ENCODE peak calls at places on chromosome 20, in six cellular contexts. U is HAP-1, I is NT2/D1, S is cardiac muscle cell, N is testis, V is Peyer's patch. O is an unnamed sample.

GRCh38 chr20:47233333-47234188 is 122.9 kb downstream of the ZMYND8 start:
- DNase-seq in U (no peak), I (no peak), S (peak; percentile 47), N (no peak), V (no peak), O (no peak)

GRCh38 chr20:37111926-37112455 is 16.2 kb upstream of the RBL1 start:
- DNase-seq in U (no peak), I (no peak), S (no peak), N (no peak), V (no peak), O (no peak)

GRCh38 chr20:25321262-25321831 is 69.3 kb downstream of the ABHD12 start:
- DNase-seq in U (no peak), I (no peak), S (no peak), N (no peak), V (no peak), O (no peak)

GRCh38 chr20:17885544-17885943 is 83.0 kb downstream of the SNX5 start:
- DNase-seq in U (no peak), I (no peak), S (peak; percentile 61), N (no peak), V (no peak), O (no peak)

GRCh38 chr20:58048096-58048702 is 180.3 kb downstream of the ANKRD60 start:
- DNase-seq in U (no peak), I (peak; percentile 57), S (peak; percentile 60), N (peak; percentile 23), V (no peak), O (no peak)

GRCh38 chr20:34165246-34165645 is 53.2 kb upstream of the EIF2S2 start:
- DNase-seq in U (no peak), I (no peak), S (no peak), N (no peak), V (no peak), O (no peak)

GRCh38 chr20:4835244-4836177 is 113.8 kb downstream of the PRND start:
- DNase-seq in U (no peak), I (no peak), S (peak; percentile 88), N (peak; percentile 76), V (no peak), O (peak; percentile 94)

GRCh38 chr20:3890999-3891929 is 2.1 kb downstream of the PANK2 start:
- DNase-seq in U (no peak), I (no peak), S (no peak), N (no peak), V (no peak), O (no peak)

GRCh38 chr20:53903652-53903987 is 166.8 kb downstream of the BCAS1 start:
- DNase-seq in U (no peak), I (no peak), S (no peak), N (no peak), V (no peak), O (no peak)

GRCh38 chr20:34824026-34824860 is 1.2 kb downstream of the NCOA6 start:
- DNase-seq in U (peak; percentile 64), I (peak; percentile 54), S (peak; percentile 52), N (peak; percentile 83), V (peak; percentile 69), O (peak; percentile 72)

GRCh38 chr20:8853805-8854338 is 215.0 kb upstream of the PLCB4 start:
- DNase-seq in U (peak; percentile 69), I (peak; percentile 65), S (peak; percentile 91), N (peak; percentile 45), V (no peak), O (no peak)

GRCh38 chr20:44034451-44034850 is 119.8 kb downstream of the TOX2 start:
- DNase-seq in U (no peak), I (no peak), S (no peak), N (no peak), V (no peak), O (no peak)

GRCh38 chr20:64045346-64046011 is 4.0 kb downstream of the SOX18 start:
- DNase-seq in U (no peak), I (no peak), S (no peak), N (no peak), V (no peak), O (peak; percentile 64)

GRCh38 chr20:57582029-57582378 is 21.1 kb downstream of the PCK1 start:
- DNase-seq in U (no peak), I (no peak), S (no peak), N (no peak), V (no peak), O (no peak)

GRCh38 chr20:40821438-40821837 is 132.4 kb upstream of the MAFB start:
- DNase-seq in U (no peak), I (no peak), S (no peak), N (no peak), V (no peak), O (no peak)

GRCh38 chr20:23002276-23002675 is 32.8 kb upstream of the SSTR4 start:
- DNase-seq in U (no peak), I (no peak), S (no peak), N (no peak), V (no peak), O (no peak)

GRCh38 chr20:40390654-40391053 is 298.4 kb downstream of the MAFB start:
- DNase-seq in U (no peak), I (peak; percentile 23), S (no peak), N (no peak), V (no peak), O (no peak)

GRCh38 chr20:49646528-49646927 is 67.2 kb downstream of the B4GALT5 start:
- DNase-seq in U (no peak), I (no peak), S (no peak), N (no peak), V (no peak), O (no peak)

GRCh38 chr20:5065489-5066383 is 54.0 kb downstream of the PCNA start:
- DNase-seq in U (no peak), I (no peak), S (peak; percentile 90), N (peak; percentile 64), V (no peak), O (peak; percentile 56)

GRCh38 chr20:35820715-35821114 is 48.9 kb downstream of the PHF20 start:
- DNase-seq in U (no peak), I (no peak), S (peak; percentile 34), N (no peak), V (no peak), O (no peak)

GRCh38 chr20:24164360-24164759 is 175.8 kb upstream of the GGTLC1 start:
- DNase-seq in U (no peak), I (peak; percentile 20), S (peak; percentile 22), N (no peak), V (no peak), O (no peak)

GRCh38 chr20:23920408-23920780 is 40.8 kb upstream of the CST5 start:
- DNase-seq in U (no peak), I (no peak), S (no peak), N (no peak), V (no peak), O (no peak)

GRCh38 chr20:61499859-61500258 is 247.8 kb downstream of the CDH4 start:
- DNase-seq in U (no peak), I (no peak), S (no peak), N (no peak), V (no peak), O (no peak)
- H3K4me1 ChIP-seq in U (no peaks in the 10 kb centered on the region), I (peaks cover 16% of the 10 kb centered on the region), S (peaks cover 20% of the 10 kb centered on the region), N (no peaks in the 10 kb centered on the region), V (no peaks in the 10 kb centered on the region), O (no peaks in the 10 kb centered on the region)

DNA sequence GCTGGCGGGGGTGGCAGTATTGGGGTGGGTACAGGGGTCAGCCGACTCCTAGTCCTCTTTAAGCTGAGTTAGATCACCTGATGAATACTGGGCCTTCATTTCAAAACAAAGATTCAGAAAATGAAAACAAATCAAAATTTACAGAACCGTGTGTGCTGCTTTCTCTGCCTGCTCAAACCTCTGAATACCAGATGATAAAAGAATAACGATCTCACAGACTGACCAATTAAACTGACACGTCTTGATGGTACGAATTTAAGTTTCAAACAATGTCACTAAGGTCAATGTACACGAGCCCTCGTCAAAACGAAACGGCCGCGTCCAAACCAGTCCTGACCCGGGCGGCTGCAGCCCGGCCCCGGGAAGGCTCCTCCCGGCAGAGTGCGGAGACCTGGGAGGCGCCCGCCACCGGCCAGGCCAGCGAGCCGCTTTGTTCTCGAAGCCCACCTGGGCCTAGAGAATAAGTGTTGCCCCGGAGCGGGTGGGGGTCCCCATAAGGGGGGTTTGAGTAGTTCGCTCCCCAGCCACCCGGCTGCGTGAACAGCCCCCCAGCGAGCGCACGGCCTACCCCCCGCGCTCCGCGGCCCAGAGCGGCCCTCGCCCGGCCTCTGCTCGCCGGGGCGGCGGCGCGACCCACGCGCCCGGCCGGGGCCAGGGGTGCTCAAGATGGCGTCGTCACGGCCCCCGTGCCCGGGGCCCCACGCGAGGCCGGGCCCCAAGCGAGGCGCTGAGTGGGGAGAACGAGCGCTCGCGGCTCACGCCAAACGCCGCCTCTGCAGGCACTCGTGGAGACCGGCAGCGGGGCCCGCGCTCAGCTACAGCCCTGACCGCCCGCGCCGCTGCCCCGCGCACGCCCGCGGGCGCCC is 709 bp downstream of the PSMA7 start:
- DNase-seq in U (no peak), I (no peak), S (no peak), N (no peak), V (peak; percentile 24), O (no peak)
- H3K4me1 ChIP-seq in U (peaks cover 15% of the 10 kb centered on the region), I (peaks cover 20% of the 10 kb centered on the region), S (peaks cover 15% of the 10 kb centered on the region), N (peaks cover 32% of the 10 kb centered on the region), V (peaks cover 13% of the 10 kb centered on the region), O (peaks cover 16% of the 10 kb centered on the region)

DNA sequence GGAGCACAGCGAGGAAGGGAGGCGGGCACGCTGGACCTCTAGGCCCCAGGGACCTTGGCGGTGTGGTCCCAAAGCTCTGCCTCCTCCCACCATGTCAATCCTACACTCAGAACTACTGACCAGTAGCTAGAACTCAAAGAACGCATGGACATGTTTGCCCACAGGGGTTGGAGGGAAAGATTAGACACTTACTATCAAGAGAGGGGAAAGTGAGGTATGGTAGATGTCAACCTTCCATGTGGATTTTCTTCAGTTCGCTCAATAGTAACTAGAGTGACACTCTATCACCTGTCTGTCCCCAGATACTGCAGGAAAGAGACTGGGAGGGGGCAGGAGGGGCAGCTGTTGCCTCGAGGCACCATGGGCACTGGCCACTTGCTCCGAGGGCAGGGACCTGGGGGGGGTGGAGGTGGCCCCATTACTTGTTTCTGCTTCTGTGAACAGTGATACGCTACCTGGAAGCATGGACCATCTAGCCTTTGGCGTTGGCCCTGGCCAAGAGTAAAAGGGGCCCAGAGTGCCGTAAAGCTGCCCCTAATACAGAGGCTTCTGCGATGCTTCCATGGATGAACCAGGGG is 912 bp upstream of the DIDO1 start:
- DNase-seq in U (no peak), I (no peak), S (no peak), N (no peak), V (no peak), O (peak; percentile 54)
- H3K4me1 ChIP-seq in U (peaks cover 35% of the 10 kb centered on the region), I (peaks cover 6% of the 10 kb centered on the region), S (peaks cover 16% of the 10 kb centered on the region), N (peaks cover 53% of the 10 kb centered on the region), V (peaks cover 32% of the 10 kb centered on the region), O (peaks cover 7% of the 10 kb centered on the region)

DNA sequence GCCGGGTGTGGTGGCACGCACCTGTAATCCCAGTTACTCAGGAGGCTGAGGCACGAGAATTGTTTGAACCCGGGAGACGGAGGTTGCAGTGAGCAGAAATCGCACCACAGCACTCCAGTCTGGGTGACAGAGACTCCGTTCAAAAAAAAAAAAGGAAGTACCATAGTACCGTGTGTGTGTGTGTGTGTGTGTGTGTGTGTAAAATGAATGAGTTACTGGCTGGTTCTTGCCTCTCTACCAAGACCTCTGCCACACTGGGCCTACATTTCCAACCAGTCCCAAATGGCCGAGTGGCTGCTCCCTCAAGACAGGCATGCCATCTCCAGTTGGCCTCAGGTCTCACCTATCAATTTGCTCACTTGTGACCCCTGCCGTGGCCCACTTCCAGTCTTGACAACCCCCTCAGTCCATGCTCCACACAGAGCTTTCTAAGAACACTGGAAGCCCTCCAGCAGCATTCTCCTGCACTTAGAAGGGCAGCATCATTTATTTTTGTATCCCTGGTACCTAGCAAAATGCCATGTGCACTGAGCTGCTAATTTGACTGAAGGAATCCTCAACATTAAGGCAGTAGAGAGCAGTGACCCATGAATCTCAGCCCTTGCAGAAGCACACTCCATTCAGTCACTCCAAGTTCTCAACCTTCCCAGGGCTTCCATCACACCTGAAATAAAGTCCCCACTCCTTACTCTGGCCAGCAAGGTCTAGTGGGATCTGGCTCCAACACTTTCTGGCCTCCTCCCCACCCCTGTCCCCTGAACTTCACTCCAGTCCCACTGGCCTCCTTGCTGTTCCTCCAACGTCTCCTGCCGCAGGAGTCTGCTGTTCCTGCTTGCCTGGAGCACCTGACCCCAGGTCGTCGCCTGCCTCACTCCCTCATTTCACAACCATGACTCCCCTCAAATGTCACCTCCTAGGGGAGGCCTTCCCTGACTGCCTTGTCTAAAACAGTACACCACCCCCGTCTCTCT is 29.9 kb downstream of the COX4I2 start:
- DNase-seq in U (no peak), I (no peak), S (no peak), N (no peak), V (no peak), O (no peak)
- H3K4me1 ChIP-seq in U (peaks cover 18% of the 10 kb centered on the region), I (peaks cover 7% of the 10 kb centered on the region), S (peaks cover 14% of the 10 kb centered on the region), N (peaks cover 67% of the 10 kb centered on the region), V (peaks cover 4% of the 10 kb centered on the region), O (peaks cover 35% of the 10 kb centered on the region)